ENCODE peak calls at places on chromosomes 3 and 15, in four cellular contexts. B is K562, P is HepG2, Y is H1. G is an unnamed sample.
A peak's percentile ranks its signal among the peaks of the same experiment; 100 is the strongest.

GRCh38 chr3:129304141-129304540 is 25.5 kb downstream of the HMCES start:
- DNase-seq in B (no peak), P (no peak), Y (no peak), G (no peak)

GRCh38 chr15:60009124-60009523 is 5.0 kb downstream of the FOXB1 start:
- DNase-seq in B (no peak), P (no peak), Y (no peak), G (no peak)

GRCh38 chr15:70917955-70918354 is 25.3 kb downstream of the LRRC49 start:
- DNase-seq in B (no peak), P (no peak), Y (no peak), G (no peak)

GRCh38 chr15:48888209-48888608 is 10.3 kb downstream of the EID1 start:
- DNase-seq in B (no peak), P (no peak), Y (no peak), G (no peak)

GRCh38 chr3:155870945-155871745 is 695 bp downstream of the GMPS start:
- DNase-seq in B (peak; percentile 71), P (no peak), Y (peak; percentile 75), G (no peak)

GRCh38 chr3:32421185-32421584 is 29.5 kb downstream of the CMTM7 start:
- DNase-seq in B (no peak), P (no peak), Y (peak; percentile 39), G (no peak)

GRCh38 chr3:125039897-125040175 is 16.0 kb downstream of the HEG1 start:
- DNase-seq in B (no peak), P (no peak), Y (no peak), G (no peak)

GRCh38 chr15:81091889-81092558 is 42.0 kb upstream of the CFAP161 start:
- DNase-seq in B (peak; percentile 36), P (peak; percentile 13), Y (no peak), G (no peak)

GRCh38 chr15:96049323-96049722 is 281.2 kb upstream of the NR2F2 start:
- DNase-seq in B (no peak), P (no peak), Y (no peak), G (no peak)

GRCh38 chr3:119669906-119670570 is 7.2 kb downstream of the COX17 start:
- DNase-seq in B (no peak), P (no peak), Y (no peak), G (no peak)

GRCh38 chr15:93159892-93160398 is 70.9 kb upstream of the RGMA start:
- DNase-seq in B (no peak), P (no peak), Y (no peak), G (no peak)

GRCh38 chr15:42411884-42412283 is 52.6 kb downstream of the CAPN3 start:
- DNase-seq in B (no peak), P (no peak), Y (no peak), G (no peak)

GRCh38 chr3:120024103-120024502 is 70.1 kb downstream of the GSK3B start:
- DNase-seq in B (no peak), P (no peak), Y (no peak), G (no peak)

GRCh38 chr3:179071569-179072397 is at the start of gene ZMAT3:
- DNase-seq in B (peak; percentile 81), P (peak; percentile 71), Y (peak; percentile 89), G (no peak)

GRCh38 chr3:116777181-116777840 is 67.7 kb downstream of the TUSC7 start:
- DNase-seq in B (no peak), P (no peak), Y (no peak), G (no peak)

DNA sequence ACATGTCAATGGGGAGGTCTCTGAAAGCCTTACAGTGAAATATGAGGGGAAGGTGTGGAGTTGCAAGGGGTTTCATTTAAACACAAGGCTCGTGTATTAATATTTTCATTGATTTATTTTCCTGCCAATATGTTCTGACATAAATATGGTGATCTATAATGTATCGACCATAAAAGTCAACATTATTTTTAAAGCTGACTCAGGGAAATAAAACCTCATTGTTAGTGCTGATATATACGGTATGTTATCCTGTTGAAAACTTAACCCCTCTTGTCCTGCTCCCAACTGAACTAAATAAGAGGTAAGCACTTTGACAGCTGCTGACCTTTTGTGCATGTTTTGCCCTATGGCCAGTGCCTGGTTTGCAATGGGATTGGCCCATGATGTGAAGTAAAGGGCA is 47.9 kb downstream of the MFSD1 start:
- DNase-seq in B (no peak), P (no peak), Y (no peak), G (no peak)
- TF ChIP-seq ATF2 in B (no peak), P (no peak), Y (no peak), G (no peak)

DNA sequence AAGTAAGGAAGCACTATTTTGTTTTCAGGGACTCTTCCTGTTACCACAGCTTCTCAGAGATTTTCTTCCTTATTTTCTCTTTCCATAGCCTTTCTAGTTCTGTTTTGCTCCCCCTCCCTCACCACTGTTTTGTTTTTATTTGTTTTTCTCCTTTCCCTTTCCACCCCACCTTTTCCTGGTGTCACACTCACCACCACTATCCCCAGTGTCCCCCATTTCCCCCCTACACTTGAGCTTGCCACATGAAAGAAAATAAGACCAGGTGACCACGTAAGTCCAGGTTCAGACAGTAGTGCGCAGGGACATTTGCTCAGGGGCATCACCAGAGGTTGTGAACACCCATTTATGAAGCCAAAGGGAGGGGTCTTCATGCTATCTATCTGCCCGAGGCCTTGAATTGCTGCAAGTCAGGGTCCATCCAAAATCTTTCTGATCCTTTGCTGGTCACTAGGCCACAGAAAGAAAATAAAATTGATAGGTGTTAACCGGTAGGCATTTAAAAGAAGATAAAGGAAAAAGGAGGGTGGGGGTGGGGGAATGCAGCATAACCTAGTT is 1.4 kb upstream of the RFTN1 start:
- DNase-seq in B (no peak), P (no peak), Y (no peak), G (no peak)
- H3K27me3 ChIP-seq in B (peaks cover 39% of the 10 kb centered on the region), P (peaks cover 3% of the 10 kb centered on the region), Y (peaks cover 15% of the 10 kb centered on the region), G (no peaks in the 10 kb centered on the region)

GRCh38 chr3:68919000-68919399 is 13.3 kb downstream of the TAFA4 start:
- DNase-seq in B (no peak), P (no peak), Y (peak; percentile 51), G (no peak)
- TF ChIP-seq ATF2 in B (no peak), P (no peak), Y (no peak), G (no peak)

GRCh38 chr3:182509844-182510460 is 283.4 kb upstream of the ATP11B start:
- DNase-seq in B (no peak), P (no peak), Y (no peak), G (no peak)

GRCh38 chr3:182508896-182509295 is 284.4 kb upstream of the ATP11B start:
- DNase-seq in B (no peak), P (no peak), Y (no peak), G (no peak)

GRCh38 chr3:182509312-182509711 is 284.0 kb upstream of the ATP11B start:
- DNase-seq in B (no peak), P (no peak), Y (no peak), G (no peak)
- H3K27me3 ChIP-seq in B (no peaks in the 10 kb centered on the region), P (no peaks in the 10 kb centered on the region), Y (no peaks in the 10 kb centered on the region), G (no peaks in the 10 kb centered on the region)

GRCh38 chr3:183306798-183307671 is 54.0 kb downstream of the B3GNT5 start:
- DNase-seq in B (peak; percentile 47), P (no peak), Y (no peak), G (peak; percentile 21)
- TF ChIP-seq ATF2 in B (no peak), P (no peak), Y (no peak), G (no peak)

GRCh38 chr3:195571361-195571760 is 12.4 kb downstream of the APOD start:
- DNase-seq in B (no peak), P (no peak), Y (no peak), G (no peak)
- H3K27me3 ChIP-seq in B (peaks cover 15% of the 10 kb centered on the region), P (no peaks in the 10 kb centered on the region), Y (no peaks in the 10 kb centered on the region), G (no peaks in the 10 kb centered on the region)

DNA sequence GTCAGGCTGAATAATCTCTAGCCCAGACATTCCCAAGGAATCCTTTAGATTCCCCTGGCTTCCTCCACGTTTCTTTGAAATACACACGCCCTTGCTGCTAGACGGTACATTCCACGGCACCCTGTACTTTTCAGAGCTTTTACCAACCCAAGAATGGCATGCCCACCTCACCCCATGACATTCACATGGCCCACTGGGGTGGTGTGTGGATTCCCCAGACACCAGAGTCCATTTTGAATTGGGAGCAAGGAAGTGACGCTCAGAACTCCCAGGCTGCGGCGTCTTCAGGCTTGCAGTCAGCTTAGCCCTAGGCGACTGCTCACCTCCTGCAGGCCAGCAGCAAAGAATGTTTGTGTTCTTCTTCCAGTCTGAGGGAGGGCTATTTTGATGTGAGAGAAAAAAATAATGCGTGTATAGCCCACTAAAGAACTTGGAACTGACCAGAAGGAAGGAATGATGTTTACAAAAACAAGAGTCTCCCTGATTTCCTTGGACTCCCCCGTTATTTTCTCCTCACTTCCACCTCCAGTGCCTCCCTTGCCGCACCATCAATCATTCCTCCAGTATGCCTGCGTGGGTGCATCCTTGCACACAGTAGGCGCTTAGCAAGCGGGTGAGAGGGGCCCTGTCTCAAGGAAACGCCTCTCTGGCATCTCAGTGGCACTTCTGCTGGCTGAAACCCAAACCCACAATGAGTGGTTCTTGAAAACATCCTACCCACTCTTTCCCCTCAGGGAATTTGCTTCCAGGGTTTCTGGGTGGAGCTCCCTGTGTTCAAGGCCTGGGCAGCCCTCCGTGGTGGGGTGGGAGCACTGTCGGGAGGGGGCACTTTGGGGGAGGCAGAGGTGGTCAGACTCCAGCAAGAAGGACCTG is 59.9 kb downstream of the SMAD6 start:
- DNase-seq in B (no peak), P (no peak), Y (no peak), G (no peak)
- TF ChIP-seq ATF2 in B (no peak), P (no peak), Y (no peak), G (no peak)